ENCODE peak calls at places on chromosomes 4 and X, in seven cellular contexts. Y is SK-N-SH, J is GM12878, I is K562, A is HCT116, D is HepG2, E is H1. F is an unnamed sample.

GRCh38 chrX:17635231-17635630 is 102.1 kb upstream of the SCML1 start:
- DNase-seq in Y (no peak), J (no peak), I (no peak), A (no peak), D (no peak), E (peak), F (no peak)

GRCh38 chr4:75555294-75556164 is at the start of gene ODAPH:
- DNase-seq in Y (no peak), J (peak), I (peak), A (no peak), D (no peak), E (no peak), F (peak)

GRCh38 chr4:186227221-186227620 is at the start of gene KLKB1:
- DNase-seq in Y (no peak), J (no peak), I (no peak), A (no peak), D (peak), E (no peak), F (no peak)

GRCh38 chrX:44785652-44786051 is 58.2 kb upstream of the DUSP21 start:
- DNase-seq in Y (no peak), J (no peak), I (no peak), A (no peak), D (no peak), E (no peak), F (no peak)

GRCh38 chr4:3269105-3269927 is 20.4 kb downstream of the MSANTD1 start:
- DNase-seq in Y (peak), J (no peak), I (no peak), A (no peak), D (no peak), E (no peak), F (no peak)

GRCh38 chrX:45788941-45789348 is 588.3 kb upstream of the DIPK2B start:
- DNase-seq in Y (no peak), J (no peak), I (no peak), A (no peak), D (no peak), E (no peak), F (no peak)

GRCh38 chr4:185082549-185082948 is 60.5 kb upstream of the SLC25A4 start:
- DNase-seq in Y (no peak), J (no peak), I (no peak), A (no peak), D (no peak), E (no peak), F (no peak)

GRCh38 chr4:174284181-174284886 is 623 bp downstream of the CEP44 start:
- DNase-seq in Y (peak), J (no peak), I (peak), A (peak), D (peak), E (no peak), F (no peak)

GRCh38 chr4:162461952-162462351 is 298.2 kb upstream of the FSTL5 start:
- DNase-seq in Y (peak), J (no peak), I (no peak), A (peak), D (no peak), E (no peak), F (peak)

GRCh38 chrX:139759637-139760036 is 51.7 kb upstream of the MCF2 start:
- DNase-seq in Y (no peak), J (no peak), I (peak), A (no peak), D (no peak), E (no peak), F (peak)

GRCh38 chr4:123785515-123785914 is 388.9 kb downstream of the SPRY1 start:
- DNase-seq in Y (no peak), J (no peak), I (no peak), A (no peak), D (no peak), E (peak), F (no peak)

GRCh38 chr4:101345271-101345595 is 2.1 kb downstream of the PPP3CA start:
- DNase-seq in Y (peak), J (no peak), I (no peak), A (no peak), D (no peak), E (no peak), F (peak)

GRCh38 chr4:144750348-144750747 is 104.4 kb downstream of the HHIP start:
- DNase-seq in Y (no peak), J (no peak), I (no peak), A (no peak), D (no peak), E (no peak), F (peak)

GRCh38 chr4:13240066-13240465 is 244.1 kb downstream of the RAB28 start:
- DNase-seq in Y (no peak), J (no peak), I (no peak), A (no peak), D (no peak), E (no peak), F (no peak)

GRCh38 chr4:122712782-122713181 is 19.7 kb upstream of the BBS12 start:
- DNase-seq in Y (no peak), J (no peak), I (no peak), A (no peak), D (no peak), E (no peak), F (no peak)

GRCh38 chrX:56248492-56248891 is 16.3 kb downstream of the KLF8 start:
- DNase-seq in Y (peak), J (peak), I (peak), A (peak), D (peak), E (no peak), F (peak)

GRCh38 chrX:141642979-141643378 is 53.5 kb downstream of the SPANXA2 start:
- DNase-seq in Y (no peak), J (no peak), I (no peak), A (no peak), D (no peak), E (no peak), F (no peak)

GRCh38 chr4:183242291-183242690 is 77.8 kb downstream of the CLDN22 start:
- DNase-seq in Y (no peak), J (no peak), I (no peak), A (no peak), D (no peak), E (no peak), F (no peak)

GRCh38 chrX:2410279-2411020 is 90.3 kb downstream of the DHRSX start:
- DNase-seq in Y (no peak), J (no peak), I (no peak), A (no peak), D (peak), E (no peak), F (no peak)

GRCh38 chrX:102976793-102977495 is 39.9 kb downstream of the RAB40AL start:
- DNase-seq in Y (no peak), J (no peak), I (no peak), A (peak), D (no peak), E (no peak), F (no peak)

GRCh38 chr4:81632581-81633247 is 161.0 kb upstream of the RASGEF1B start:
- DNase-seq in Y (no peak), J (no peak), I (no peak), A (no peak), D (no peak), E (no peak), F (no peak)

GRCh38 chr4:81635128-81635527 is 163.4 kb upstream of the RASGEF1B start:
- DNase-seq in Y (no peak), J (no peak), I (no peak), A (no peak), D (no peak), E (no peak), F (no peak)

GRCh38 chr4:81628489-81628888 is 156.8 kb upstream of the RASGEF1B start:
- DNase-seq in Y (no peak), J (no peak), I (no peak), A (no peak), D (peak), E (no peak), F (no peak)

GRCh38 chr4:81635747-81636146 is 164.0 kb upstream of the RASGEF1B start:
- DNase-seq in Y (no peak), J (peak), I (no peak), A (peak), D (no peak), E (no peak), F (peak)

DNA sequence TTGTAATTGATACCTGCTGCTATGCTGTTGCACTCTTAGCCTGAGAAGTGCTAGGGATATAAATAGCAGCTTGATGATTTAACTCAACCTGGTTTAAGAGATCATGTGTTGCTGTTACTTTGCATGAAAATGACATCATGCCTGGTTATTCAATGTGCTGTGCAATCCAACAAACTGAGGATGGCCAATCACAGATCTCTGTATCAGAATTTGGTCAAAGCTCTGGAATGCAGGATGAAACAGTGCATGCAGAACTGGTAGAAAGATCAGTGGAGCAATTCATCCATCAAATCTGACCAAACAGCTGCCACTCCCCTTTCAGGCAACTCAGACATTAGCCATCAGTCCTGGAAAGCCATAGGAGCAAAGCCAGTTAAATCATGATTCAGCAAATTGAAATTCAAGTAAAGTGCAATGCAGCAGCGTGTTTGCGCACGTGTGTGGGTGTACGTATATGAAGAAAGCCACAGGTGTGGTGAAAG is 160.3 kb upstream of the RASGEF1B start:
- DNase-seq in Y (no peak), J (no peak), I (no peak), A (no peak), D (peak), E (no peak), F (peak)
- TF ChIP-seq JUND in Y (no peak), J (no peak), I (no peak), A (no peak), D (no peak), E (no peak), F (no peak)

GRCh38 chrX:152588206-152588605 is 49.5 kb upstream of the GABRQ start:
- DNase-seq in Y (no peak), J (no peak), I (no peak), A (no peak), D (no peak), E (no peak), F (peak)
- TF ChIP-seq JUND in Y (no peak), J (no peak), I (no peak), A (no peak), D (no peak), E (no peak), F (no peak)

GRCh38 chr4:129362685-129363274 is 266.8 kb downstream of the C4orf33 start:
- DNase-seq in Y (peak), J (peak), I (peak), A (peak), D (peak), E (no peak), F (peak)
- TF ChIP-seq JUND in Y (no peak), J (no peak), I (no peak), A (no peak), D (no peak), E (no peak), F (no peak)

DNA sequence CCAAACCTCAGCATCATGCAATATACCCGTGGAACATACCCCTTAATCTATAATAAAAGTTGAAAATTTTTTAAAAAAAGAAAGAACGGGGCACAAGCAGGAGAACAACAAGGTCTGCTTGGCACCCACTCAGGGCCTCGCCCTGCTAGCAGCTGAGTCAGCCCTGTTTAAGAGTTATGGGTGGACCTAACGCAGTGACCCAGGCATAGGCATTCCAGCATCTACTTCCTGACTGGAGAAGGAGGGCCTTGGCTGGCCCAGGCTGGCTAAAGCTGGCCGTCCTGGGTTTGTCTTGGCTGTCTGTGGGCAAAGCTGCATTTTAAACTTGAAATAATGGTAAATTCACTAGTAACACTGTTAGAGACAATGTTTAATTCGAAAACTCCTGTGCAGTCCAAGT is 236.7 kb upstream of the PGRMC2 start:
- DNase-seq in Y (no peak), J (no peak), I (no peak), A (peak), D (no peak), E (no peak), F (peak)
- TF ChIP-seq JUND in Y (peak), J (no peak), I (no peak), A (peak), D (no peak), E (no peak), F (no peak)

DNA sequence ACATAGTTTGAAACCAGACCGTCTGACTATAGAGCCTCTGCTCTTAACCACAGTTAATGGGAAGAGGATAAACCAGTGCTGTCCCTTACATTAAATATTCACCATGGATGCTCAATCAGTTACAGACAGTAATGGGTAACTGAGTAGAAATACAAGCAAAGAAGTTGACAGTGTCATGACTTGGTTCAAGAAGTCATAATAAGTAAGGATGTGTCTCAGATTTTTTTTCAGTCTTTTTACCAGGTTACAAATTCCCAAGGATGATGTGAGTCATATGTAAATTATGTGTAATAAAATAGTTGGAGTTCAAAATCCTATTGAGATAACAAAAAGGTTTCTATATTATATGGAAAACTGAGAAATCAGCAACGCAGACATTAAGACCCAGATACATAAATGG is 31.1 kb downstream of the ZCCHC4 start:
- DNase-seq in Y (no peak), J (no peak), I (no peak), A (no peak), D (no peak), E (no peak), F (no peak)
- TF ChIP-seq JUND in Y (no peak), J (no peak), I (no peak), A (no peak), D (no peak), E (no peak), F (no peak)

GRCh38 chr4:173262363-173262762 is 71.8 kb downstream of the HMGB2 start:
- DNase-seq in Y (no peak), J (no peak), I (no peak), A (no peak), D (no peak), E (no peak), F (no peak)

GRCh38 chr4:173269280-173269679 is 64.9 kb downstream of the HMGB2 start:
- DNase-seq in Y (peak), J (no peak), I (no peak), A (no peak), D (no peak), E (no peak), F (no peak)

GRCh38 chr4:173264960-173265281 is 69.2 kb downstream of the HMGB2 start:
- DNase-seq in Y (no peak), J (no peak), I (no peak), A (no peak), D (no peak), E (no peak), F (no peak)

GRCh38 chr4:173261052-173261451 is 73.1 kb downstream of the HMGB2 start:
- DNase-seq in Y (no peak), J (no peak), I (no peak), A (no peak), D (no peak), E (no peak), F (no peak)

DNA sequence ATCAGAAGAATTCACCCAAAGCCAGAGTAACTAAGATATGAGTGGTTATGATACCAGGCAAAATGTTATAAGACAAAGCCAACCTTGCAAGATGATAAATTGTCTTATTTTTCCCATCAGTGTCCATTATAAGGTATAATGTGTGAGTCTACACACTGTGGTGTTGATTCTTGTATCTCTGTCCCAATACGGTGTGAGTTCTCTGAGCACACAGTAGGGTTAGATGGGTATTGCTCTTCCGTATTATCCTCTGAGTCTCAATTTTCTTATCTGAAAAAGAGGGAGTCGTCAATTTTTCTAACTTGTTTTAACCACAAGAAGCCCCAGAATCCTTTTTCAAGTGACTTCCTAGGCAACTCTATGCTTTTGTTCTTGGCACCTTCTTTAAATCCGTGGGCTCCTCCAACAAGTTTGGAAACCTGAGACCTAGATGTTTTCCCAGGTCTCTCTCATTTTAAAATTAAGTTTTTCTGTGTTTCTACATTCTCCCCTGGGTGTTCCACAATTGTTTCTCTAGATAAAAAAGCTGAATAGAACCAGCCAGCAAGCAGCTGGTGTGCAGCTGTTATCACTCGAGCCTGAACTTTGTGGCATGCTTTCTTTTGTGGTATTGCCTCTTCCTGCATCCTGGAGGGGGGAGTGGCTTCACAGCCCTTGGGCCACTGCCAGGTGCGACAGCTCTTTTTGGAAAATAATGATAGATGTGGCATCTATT is 69.8 kb downstream of the HMGB2 start:
- DNase-seq in Y (peak), J (no peak), I (peak), A (no peak), D (no peak), E (no peak), F (no peak)
- TF ChIP-seq JUND in Y (no peak), J (no peak), I (peak), A (no peak), D (no peak), E (no peak), F (no peak)

DNA sequence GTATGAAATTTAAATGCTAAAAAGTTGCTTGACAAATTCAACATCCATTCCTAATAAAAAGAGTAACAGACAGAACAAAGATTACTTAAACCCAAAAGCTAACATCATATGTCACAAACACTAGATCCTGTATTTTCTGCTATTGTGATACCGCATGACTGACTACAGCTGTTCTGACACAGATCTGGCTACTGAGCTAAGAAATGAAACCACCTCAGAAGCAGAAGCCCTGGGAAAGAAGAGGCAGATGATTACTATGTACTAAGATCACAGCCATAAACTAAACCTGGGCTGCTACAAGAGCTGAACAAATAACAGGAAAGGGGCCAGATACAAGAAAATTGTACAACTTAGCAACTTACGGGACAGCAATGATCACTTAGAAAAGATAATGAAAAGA is 9.4 kb downstream of the LETM1 start:
- DNase-seq in Y (no peak), J (no peak), I (no peak), A (no peak), D (no peak), E (no peak), F (no peak)
- TF ChIP-seq JUND in Y (no peak), J (no peak), I (no peak), A (no peak), D (no peak), E (no peak), F (no peak)

F was measured in T47D.